ENCODE peak calls at places on chromosomes 7 and 10, in seven cellular contexts. R is iPS-NIHi11, Z is GM13977, D is brain microvascular endothelial cell, T is HT-29, C is NCI-H748 treated with DMSO at 0.1 percent for 48 hours, P is nucleus accumbens. E is an unnamed sample.

GRCh38 chr7:32495298-32496051 is at the start of gene AVL9:
- DNase-seq in D (peak; percentile 94), Z (peak; percentile 96), P (peak; percentile 98), T (peak; percentile 98), C (peak; percentile 90), R (peak; percentile 97), E (peak; percentile 95)

GRCh38 chr10:60237977-60238376 is 151.7 kb downstream of the ANK3 start:
- DNase-seq in P (no peak), D (peak; percentile 35), T (no peak), R (no peak), C (no peak), Z (peak; percentile 21), E (no peak)

GRCh38 chr7:140390466-140391190 is 7.7 kb downstream of the SLC37A3 start:
- DNase-seq in D (no peak), R (no peak), T (no peak), Z (peak; percentile 24), C (no peak), P (no peak), E (no peak)

GRCh38 chr10:9028211-9028610 is 973.7 kb downstream of the GATA3 start:
- DNase-seq in P (no peak), Z (no peak), C (no peak), R (no peak), D (no peak), T (no peak), E (no peak)

GRCh38 chr10:15120523-15120922 is 23.4 kb downstream of the RPP38 start:
- DNase-seq in P (no peak), R (no peak), D (peak; percentile 49), Z (no peak), T (no peak), C (no peak), E (no peak)

GRCh38 chr10:97518601-97519043 is 19.9 kb downstream of the UBTD1 start:
- DNase-seq in D (peak; percentile 13), R (no peak), T (no peak), P (no peak), Z (no peak), C (no peak), E (no peak)

GRCh38 chr10:107971973-107972372 is 807.5 kb upstream of the SORCS1 start:
- DNase-seq in P (no peak), R (no peak), T (peak; percentile 71), C (no peak), Z (no peak), D (no peak), E (no peak)

GRCh38 chr7:107697246-107698044 is 36.8 kb downstream of the SLC26A4 start:
- DNase-seq in Z (no peak), C (no peak), D (no peak), R (no peak), P (no peak), T (no peak), E (no peak)

GRCh38 chr7:130409067-130409721 is 28.9 kb downstream of the CPA1 start:
- DNase-seq in C (no peak), Z (no peak), R (no peak), P (no peak), D (no peak), T (no peak), E (no peak)

GRCh38 chr10:62043493-62043938 is 142.0 kb downstream of the ARID5B start:
- DNase-seq in T (no peak), C (no peak), R (no peak), P (no peak), Z (no peak), D (no peak), E (no peak)

GRCh38 chr10:49647985-49648795 is 31.3 kb upstream of the C10orf53 start:
- DNase-seq in C (no peak), R (no peak), D (no peak), T (no peak), Z (no peak), P (no peak), E (no peak)

GRCh38 chr7:24227603-24228359 is 56.2 kb upstream of the NPY start:
- DNase-seq in P (no peak), Z (peak; percentile 28), D (no peak), C (no peak), R (no peak), T (no peak), E (no peak)

GRCh38 chr10:97311106-97311615 is 7.9 kb upstream of the FRAT1 start:
- DNase-seq in D (no peak), T (no peak), C (no peak), R (no peak), P (no peak), Z (no peak), E (no peak)

GRCh38 chr10:73044378-73045285 is 52.0 kb downstream of the P4HA1 start:
- DNase-seq in C (no peak), Z (no peak), P (no peak), T (peak; percentile 56), R (no peak), D (peak; percentile 77), E (peak; percentile 43)

GRCh38 chr7:123715198-123715597 is 33.6 kb downstream of the WASL start:
- DNase-seq in R (no peak), T (no peak), P (no peak), C (no peak), D (no peak), Z (no peak), E (no peak)

GRCh38 chr7:127349881-127350280 is 42.6 kb downstream of the ZNF800 start:
- DNase-seq in T (no peak), P (no peak), D (no peak), Z (no peak), R (no peak), C (no peak), E (no peak)

GRCh38 chr10:14953452-14954000 is 370 bp downstream of the DCLRE1C start:
- DNase-seq in Z (peak; percentile 46), P (peak; percentile 40), T (peak; percentile 64), C (no peak), R (peak; percentile 56), D (peak; percentile 56), E (no peak)

GRCh38 chr10:76433161-76434005 is 1002.0 kb downstream of the LRMDA start:
- DNase-seq in Z (no peak), P (no peak), T (no peak), C (peak; percentile 99), D (no peak), R (no peak), E (no peak)

GRCh38 chr7:139943391-139943790 is 114.3 kb downstream of the TBXAS1 start:
- DNase-seq in T (no peak), C (peak; percentile 58), P (peak; percentile 73), D (no peak), R (no peak), Z (no peak), E (no peak)

GRCh38 chr10:24008164-24009066 is 200.5 kb upstream of the KIAA1217 start:
- DNase-seq in Z (no peak), P (no peak), D (peak; percentile 5), C (no peak), T (peak; percentile 76), R (peak; percentile 32), E (no peak)

GRCh38 chr10:35898722-35899485 is 256.8 kb upstream of the FZD8 start:
- DNase-seq in C (no peak), T (no peak), R (no peak), Z (no peak), P (no peak), D (no peak), E (no peak)

GRCh38 chr7:106947244-106947728 is 82.2 kb downstream of the PIK3CG start:
- DNase-seq in P (peak; percentile 32), Z (peak; percentile 65), T (peak; percentile 69), R (peak; percentile 79), C (peak; percentile 64), D (peak; percentile 78), E (peak; percentile 67)

GRCh38 chr10:80504897-80505465 is 32.7 kb upstream of the SH2D4B start:
- DNase-seq in Z (no peak), D (no peak), C (no peak), T (no peak), R (no peak), P (no peak), E (no peak)

GRCh38 chr10:25912796-25913195 is 21.2 kb upstream of the MYO3A start:
- DNase-seq in P (no peak), R (peak; percentile 38), D (no peak), Z (no peak), C (no peak), T (no peak), E (no peak)

GRCh38 chr10:127440371-127440770 is 108.7 kb upstream of the NPS start:
- DNase-seq in C (no peak), P (no peak), R (no peak), T (no peak), Z (no peak), D (no peak), E (no peak)

GRCh38 chr10:11875499-11876281 is 52.5 kb downstream of the PROSER2 start:
- DNase-seq in T (peak; percentile 99), Z (no peak), P (no peak), C (no peak), D (peak; percentile 79), R (peak; percentile 75), E (peak; percentile 91)

GRCh38 chr10:132870426-132870825 is 71.9 kb downstream of the CFAP46 start:
- DNase-seq in C (no peak), P (no peak), R (no peak), Z (no peak), T (no peak), D (no peak), E (no peak)